ENCODE peak calls at places on chromosome 17, in eight cellular contexts. J, U, T, Z, Y, W, Q and A are unnamed samples. For H3K4me1 and H3K36me3, the result is how much of the 10 kb centered on the place peaks cover.

GRCh38 chr17:20121359-20122235 is 112.4 kb downstream of the SPECC1 start:
- DNase-seq in Q (peak), J (peak), U (peak), T (peak), W (peak), Y (peak), Z (peak), A (peak)

GRCh38 chr17:16475196-16475704 is 16.7 kb downstream of the LRRC75A start:
- DNase-seq in T (no peak), Y (no peak), U (no peak), Z (no peak), J (no peak), Q (no peak), W (no peak), A (no peak)

GRCh38 chr17:41559548-41559947 is 12.3 kb downstream of the KRT9 start:
- DNase-seq in T (no peak), J (peak), W (no peak), Q (no peak), Y (no peak), U (no peak), Z (no peak), A (no peak)

GRCh38 chr17:51398128-51398525 is 137.8 kb downstream of the UTP18 start:
- DNase-seq in Z (no peak), Y (no peak), J (no peak), T (no peak), W (no peak), U (no peak), Q (no peak), A (no peak)

GRCh38 chr17:82647593-82648164 is 565 bp downstream of the WDR45B start:
- DNase-seq in Q (peak), W (peak), J (peak), U (peak), Z (peak), T (peak), Y (peak), A (no peak)

GRCh38 chr17:81509687-81510523 is 2.7 kb downstream of the ACTG1 start:
- DNase-seq in W (no peak), Q (no peak), Y (no peak), T (peak), J (peak), Z (no peak), U (no peak), A (peak)

GRCh38 chr17:79696159-79696982 is 34.4 kb upstream of the ENPP7 start:
- DNase-seq in W (no peak), T (no peak), Z (no peak), U (no peak), Q (no peak), J (no peak), Y (no peak), A (no peak)

GRCh38 chr17:50177983-50178834 is 12.4 kb downstream of the SGCA start:
- DNase-seq in Q (peak), Y (peak), U (peak), T (peak), W (no peak), Z (peak), J (peak), A (peak)

GRCh38 chr17:9940826-9941225 is 35.8 kb upstream of the RCVRN start:
- DNase-seq in T (no peak), W (no peak), U (no peak), Y (no peak), Z (no peak), J (no peak), Q (no peak), A (no peak)

GRCh38 chr17:55709984-55710383 is 12.7 kb downstream of the TMEM100 start:
- DNase-seq in T (no peak), U (peak), W (no peak), Y (peak), Z (no peak), J (no peak), Q (no peak), A (no peak)

GRCh38 chr17:74373838-74374606 is 6.7 kb downstream of the GPR142 start:
- DNase-seq in Z (peak), U (no peak), T (no peak), Y (no peak), W (no peak), Q (peak), J (no peak), A (no peak)

GRCh38 chr17:40086150-40087044 is 14.0 kb downstream of the NR1D1 start:
- DNase-seq in T (peak), Y (peak), U (peak), Q (no peak), W (peak), J (peak), Z (no peak), A (peak)

GRCh38 chr17:38609280-38610031 is 3.7 kb upstream of the SRCIN1 start:
- DNase-seq in Z (no peak), U (peak), Y (no peak), J (no peak), W (no peak), Q (no peak), T (no peak), A (peak)

GRCh38 chr17:55340726-55341125 is 76.0 kb downstream of the HLF start:
- DNase-seq in Z (no peak), Y (no peak), W (no peak), J (no peak), U (no peak), Q (no peak), T (no peak), A (no peak)

GRCh38 chr17:4950757-4951204 is at the start of gene ENO3:
- DNase-seq in Y (no peak), U (peak), J (no peak), T (peak), Q (no peak), Z (no peak), W (no peak), A (no peak)

GRCh38 chr17:42653179-42654124 is 5.6 kb upstream of the TUBG2 start:
- DNase-seq in Q (peak), Y (peak), J (peak), U (peak), W (no peak), Z (peak), T (no peak), A (peak)

GRCh38 chr17:61504697-61505096 is 52.5 kb downstream of the TBX4 start:
- DNase-seq in W (no peak), T (no peak), Q (no peak), Z (no peak), Y (no peak), J (peak), U (no peak), A (no peak)

GRCh38 chr17:75517277-75517865 is 1.0 kb downstream of the TSEN54 start:
- DNase-seq in J (no peak), U (no peak), Y (no peak), Z (no peak), W (no peak), Q (no peak), T (no peak), A (no peak)

GRCh38 chr17:66115246-66115645 is 76.7 kb downstream of the CEP112 start:
- DNase-seq in W (no peak), Y (no peak), T (no peak), Z (no peak), Q (no peak), J (no peak), U (no peak), A (no peak)

GRCh38 chr17:19727466-19728113 is 11.2 kb upstream of the SLC47A2 start:
- DNase-seq in U (peak), Q (peak), W (no peak), Y (peak), Z (peak), T (no peak), J (peak), A (no peak)

GRCh38 chr17:63429766-63430165 is 16.3 kb downstream of the CYB561 start:
- DNase-seq in J (no peak), W (no peak), U (no peak), Q (no peak), T (no peak), Y (peak), Z (no peak), A (no peak)
- H3K4me1 ChIP-seq in J (under half), W (under half), U (under half), Q (under half), T (under half), Y (under half), Z (half or more), A (under half)

GRCh38 chr17:77496831-77497577 is 356.2 kb downstream of the SEC14L1 start:
- DNase-seq in Y (no peak), Z (no peak), J (no peak), T (no peak), U (peak), Q (no peak), W (no peak), A (no peak)
- H3K36me3 ChIP-seq in Y (half or more), Z (half or more), J (half or more), T (under half), U (half or more), Q (under half), W (under half), A (under half)

GRCh38 chr17:34387566-34387965 is 24.5 kb upstream of the CCL1 start:
- DNase-seq in U (no peak), Y (no peak), Z (no peak), T (no peak), J (no peak), W (no peak), Q (no peak), A (no peak)

GRCh38 chr17:34384822-34385605 is 22.0 kb upstream of the CCL1 start:
- DNase-seq in Q (no peak), J (no peak), Y (no peak), U (no peak), Z (no peak), W (no peak), T (no peak), A (no peak)

GRCh38 chr17:34389343-34389742 is 26.3 kb upstream of the CCL1 start:
- DNase-seq in Z (no peak), W (no peak), Q (no peak), Y (no peak), J (no peak), T (no peak), U (no peak), A (no peak)

GRCh38 chr17:34386343-34386924 is 23.4 kb upstream of the CCL1 start:
- DNase-seq in J (no peak), Q (no peak), Y (no peak), Z (no peak), T (no peak), U (no peak), W (no peak), A (no peak)

GRCh38 chr17:34386925-34387550 is 24.0 kb upstream of the CCL1 start:
- DNase-seq in J (no peak), W (no peak), Q (no peak), T (no peak), Z (no peak), U (no peak), Y (no peak), A (no peak)
- H3K4me3 ChIP-seq in J (no peak), W (no peak), Q (no peak), T (no peak), Z (no peak), U (no peak), Y (no peak), A (no peak)

DNA sequence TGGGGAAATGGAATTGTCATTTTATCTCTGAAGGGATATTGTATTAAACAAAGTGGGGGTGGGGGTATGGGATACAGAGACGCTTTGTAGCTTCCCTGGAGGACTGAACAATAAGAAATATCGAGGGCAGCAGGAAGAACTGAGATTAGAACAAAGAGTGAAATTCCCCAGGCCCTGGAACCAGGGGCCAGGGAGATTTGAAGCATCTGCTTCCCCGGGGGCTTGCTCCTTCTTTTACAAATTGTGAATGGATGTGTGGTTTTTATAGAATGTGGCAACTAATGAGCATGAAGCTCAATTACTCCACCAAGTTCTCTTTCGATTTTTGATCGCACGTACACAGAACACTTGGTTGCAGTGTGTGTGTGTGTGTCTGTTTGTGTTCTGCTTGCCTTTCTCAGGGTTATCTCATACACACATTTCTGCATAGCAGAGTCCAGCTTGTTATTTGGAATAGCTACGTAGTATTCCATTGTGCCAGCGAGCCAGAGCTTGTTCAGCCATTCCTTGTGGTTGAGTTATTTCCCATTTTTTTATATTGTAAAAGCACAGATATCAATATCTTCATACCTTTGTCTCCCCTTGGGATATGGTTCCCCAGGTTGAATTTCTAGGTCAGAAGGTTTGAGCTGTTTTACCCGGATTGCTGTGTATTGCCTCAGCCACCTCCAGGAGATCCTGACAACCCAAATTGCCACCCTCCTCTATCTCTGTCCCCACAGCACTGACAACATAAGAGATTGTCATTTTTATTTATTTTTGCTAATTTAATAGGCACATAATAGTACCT is 4.2 kb upstream of the PIPOX start:
- DNase-seq in Z (no peak), Y (no peak), W (no peak), T (no peak), Q (no peak), U (no peak), J (peak), A (peak)
- H3K4me1 ChIP-seq in Z (under half), Y (under half), W (under half), T (under half), Q (under half), U (under half), J (under half), A (under half)

GRCh38 chr17:8489841-8490240 is 54.2 kb downstream of the NDEL1 start:
- DNase-seq in T (no peak), Z (no peak), J (no peak), Q (no peak), Y (no peak), U (no peak), W (no peak), A (no peak)

GRCh38 chr17:8492121-8492520 is 56.4 kb downstream of the NDEL1 start:
- DNase-seq in Q (no peak), Z (no peak), W (no peak), J (no peak), T (no peak), Y (no peak), U (no peak), A (no peak)

GRCh38 chr17:8488931-8489330 is 53.2 kb downstream of the NDEL1 start:
- DNase-seq in J (peak), Z (peak), Y (peak), T (no peak), W (no peak), Q (no peak), U (peak), A (no peak)

GRCh38 chr17:8488491-8488890 is 52.8 kb downstream of the NDEL1 start:
- DNase-seq in U (no peak), Z (no peak), Y (no peak), J (no peak), T (no peak), W (no peak), Q (no peak), A (no peak)

DNA sequence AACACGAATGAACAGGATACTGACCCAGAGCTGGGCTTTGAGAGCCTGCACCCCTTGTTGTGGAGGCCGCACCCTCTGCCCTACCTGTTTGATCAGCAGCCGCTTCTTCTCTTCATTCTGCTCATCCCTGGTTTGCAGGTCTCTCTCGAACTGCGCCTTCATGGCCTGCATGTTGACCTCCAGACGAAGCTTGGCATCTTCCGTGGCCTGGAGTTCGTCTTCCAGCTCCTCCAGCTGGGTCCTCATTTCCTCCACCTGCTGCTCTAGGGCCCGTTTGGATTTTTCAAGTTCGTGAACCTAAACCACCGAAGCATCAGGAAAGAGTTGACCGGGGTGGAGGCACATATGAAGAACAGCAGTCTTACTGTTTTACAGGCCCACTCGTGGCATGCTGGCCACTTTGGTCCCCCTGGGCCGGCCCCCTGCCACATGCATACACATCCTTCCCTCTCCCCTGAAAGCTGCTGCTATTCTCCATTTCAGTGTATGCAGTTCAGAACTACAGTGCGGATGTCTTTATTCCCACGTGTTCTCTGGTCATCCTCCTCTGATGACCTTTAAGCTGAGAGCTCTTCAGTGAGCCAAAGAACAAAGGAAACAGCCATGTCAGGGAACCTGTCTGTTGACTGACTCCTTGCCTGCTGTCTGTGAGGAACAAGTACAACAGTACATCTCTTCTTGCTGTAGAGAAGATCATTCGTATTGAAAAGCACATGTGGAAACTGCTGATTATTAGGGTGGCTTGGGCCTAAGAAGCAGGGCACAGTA is 54.8 kb downstream of the NDEL1 start:
- DNase-seq in Q (no peak), W (no peak), Z (no peak), J (no peak), Y (no peak), U (no peak), T (no peak), A (no peak)
- H3K36me3 ChIP-seq in Q (under half), W (under half), Z (half or more), J (half or more), Y (half or more), U (under half), T (half or more), A (half or more)